ENCODE peak calls at places on chromosomes 3 and 15, in six cellular contexts. B, K, G, R, D and L are unnamed samples.
A peak's percentile ranks its signal among the peaks of the same experiment; 100 is the strongest.

GRCh38 chr15:86620636-86621349 is 541.1 kb downstream of the AGBL1 start:
- DNase-seq in B (no peak), K (no peak), G (no peak), R (no peak), D (no peak), L (no peak)

GRCh38 chr3:101184111-101184510 is 136.3 kb downstream of the IMPG2 start:
- DNase-seq in B (no peak), K (no peak), G (peak; percentile 42), R (no peak), D (no peak), L (no peak)

GRCh38 chr3:163878396-163878795 is 1199.9 kb downstream of the SI start:
- DNase-seq in B (no peak), K (no peak), G (peak; percentile 21), R (no peak), D (no peak), L (no peak)

GRCh38 chr3:11377726-11378125 is 105.5 kb downstream of the ATG7 start:
- DNase-seq in B (no peak), K (no peak), G (no peak), R (no peak), D (no peak), L (no peak)

GRCh38 chr15:84982301-84982920 is 755 bp downstream of the PDE8A start:
- DNase-seq in B (no peak), K (peak; percentile 18), G (peak; percentile 16), R (no peak), D (no peak), L (peak; percentile 31)

GRCh38 chr3:148211725-148212124 is 486.0 kb upstream of the AGTR1 start:
- DNase-seq in B (peak; percentile 48), K (peak; percentile 17), G (no peak), R (no peak), D (no peak), L (peak; percentile 44)

GRCh38 chr3:36697397-36698001 is 66.9 kb downstream of the DCLK3 start:
- DNase-seq in B (no peak), K (no peak), G (no peak), R (no peak), D (no peak), L (no peak)

GRCh38 chr3:127886276-127886862 is 28.7 kb upstream of the KBTBD12 start:
- DNase-seq in B (no peak), K (no peak), G (no peak), R (no peak), D (no peak), L (no peak)

GRCh38 chr3:121995190-121996137 is 26.6 kb downstream of the ILDR1 start:
- DNase-seq in B (peak; percentile 25), K (peak; percentile 75), G (peak; percentile 5), R (peak; percentile 41), D (no peak), L (peak; percentile 84)

GRCh38 chr3:195163719-195164572 is 107.0 kb downstream of the XXYLT1 start:
- DNase-seq in B (no peak), K (no peak), G (no peak), R (no peak), D (no peak), L (no peak)

GRCh38 chr3:132135628-132136333 is 101.0 kb upstream of the CPNE4 start:
- DNase-seq in B (peak; percentile 95), K (peak; percentile 99), G (peak; percentile 92), R (no peak), D (no peak), L (peak; percentile 99)

GRCh38 chr3:38835939-38836338 is 19.9 kb upstream of the SCN10A start:
- DNase-seq in B (no peak), K (no peak), G (no peak), R (no peak), D (no peak), L (peak; percentile 15)

GRCh38 chr15:90530250-90531051 is 728 bp downstream of the CRTC3 start:
- DNase-seq in B (no peak), K (peak; percentile 24), G (peak; percentile 40), R (no peak), D (peak; percentile 73), L (peak; percentile 34)

GRCh38 chr3:70779296-70779695 is 466.9 kb upstream of the MDFIC2 start:
- DNase-seq in B (no peak), K (no peak), G (no peak), R (no peak), D (no peak), L (no peak)

GRCh38 chr3:113249111-113249510 is 37.8 kb downstream of the BOC start:
- DNase-seq in B (peak; percentile 79), K (peak; percentile 88), G (no peak), R (peak; percentile 75), D (no peak), L (peak; percentile 94)

GRCh38 chr3:100018806-100019205 is 95.5 kb downstream of the FILIP1L start:
- DNase-seq in B (no peak), K (no peak), G (no peak), R (no peak), D (no peak), L (no peak)

GRCh38 chr3:23232016-23232415 is 28.9 kb downstream of the UBE2E2 start:
- DNase-seq in B (no peak), K (no peak), G (no peak), R (no peak), D (no peak), L (no peak)

GRCh38 chr3:28699283-28699682 is 350.7 kb upstream of the AZI2 start:
- DNase-seq in B (no peak), K (no peak), G (no peak), R (no peak), D (no peak), L (no peak)

GRCh38 chr15:89117790-89118189 is 29.5 kb downstream of the ABHD2 start:
- DNase-seq in B (no peak), K (no peak), G (no peak), R (no peak), D (no peak), L (no peak)

GRCh38 chr3:55534876-55535275 is 47.8 kb upstream of the WNT5A start:
- DNase-seq in B (no peak), K (no peak), G (peak; percentile 79), R (no peak), D (no peak), L (peak; percentile 20)

GRCh38 chr15:41879321-41879845 is 14.5 kb downstream of the SPTBN5 start:
- DNase-seq in B (no peak), K (no peak), G (no peak), R (no peak), D (no peak), L (no peak)

GRCh38 chr15:67820992-67821783 is 4.1 kb upstream of the SKOR1 start:
- DNase-seq in B (no peak), K (peak; percentile 51), G (no peak), R (no peak), D (no peak), L (peak; percentile 56)

GRCh38 chr15:35092311-35092710 is 7.2 kb upstream of the NANOGP8 start:
- DNase-seq in B (no peak), K (no peak), G (no peak), R (no peak), D (no peak), L (no peak)

GRCh38 chr3:191376742-191377141 is 46.4 kb upstream of the UTS2B start:
- DNase-seq in B (peak; percentile 57), K (peak; percentile 81), G (peak; percentile 88), R (no peak), D (no peak), L (peak; percentile 73)

GRCh38 chr3:63961891-63962290 is 49.7 kb upstream of the SCAANT1 start:
- DNase-seq in B (no peak), K (peak; percentile 68), G (peak; percentile 33), R (no peak), D (no peak), L (peak; percentile 44)

GRCh38 chr15:100205549-100206295 is 136.1 kb downstream of the ADAMTS17 start:
- DNase-seq in B (no peak), K (no peak), G (no peak), R (no peak), D (no peak), L (no peak)

GRCh38 chr3:143529018-143529478 is 319.2 kb downstream of the SLC9A9 start:
- DNase-seq in B (no peak), K (no peak), G (no peak), R (no peak), D (no peak), L (peak; percentile 56)

GRCh38 chr3:108051005-108051404 is 39.8 kb downstream of the CD47 start:
- DNase-seq in B (no peak), K (peak; percentile 61), G (no peak), R (no peak), D (no peak), L (no peak)

GRCh38 chr3:101095703-101096102 is 102.5 kb upstream of the ABI3BP start:
- DNase-seq in B (no peak), K (peak; percentile 23), G (no peak), R (no peak), D (no peak), L (no peak)